ENCODE peak calls at places on chromosomes 13 and 19, in four cellular contexts. K, U, V and M are unnamed samples.
A peak's percentile ranks its signal among the peaks of the same experiment; 100 is the strongest.

GRCh38 chr19:44303976-44304568 is 753 bp downstream of the ZNF235 start:
- DNase-seq in U (peak; percentile 48), V (no peak), K (no peak), M (no peak)

GRCh38 chr13:110245421-110245899 is 61.5 kb downstream of the COL4A1 start:
- DNase-seq in V (no peak), U (no peak), K (no peak), M (peak; percentile 69)

GRCh38 chr19:42683917-42684513 is 56.3 kb downstream of the PSG3 start:
- DNase-seq in V (peak; percentile 36), K (no peak), U (peak; percentile 56), M (peak; percentile 50)

GRCh38 chr19:18521692-18522123 is at the start of gene ELL:
- DNase-seq in V (no peak), U (no peak), K (no peak), M (no peak)

GRCh38 chr19:7507884-7508283 is 8.0 kb upstream of the ZNF358 start:
- DNase-seq in V (peak; percentile 31), K (no peak), U (peak; percentile 96), M (peak; percentile 82)

GRCh38 chr13:106498571-106498970 is 36.9 kb downstream of the EFNB2 start:
- DNase-seq in K (no peak), V (no peak), U (no peak), M (no peak)

GRCh38 chr13:97856001-97856675 is 97.3 kb upstream of the IPO5 start:
- DNase-seq in V (no peak), K (peak; percentile 16), U (peak; percentile 61), M (peak; percentile 36)

GRCh38 chr19:15249912-15250634 is 17.8 kb upstream of the EPHX3 start:
- DNase-seq in V (no peak), U (no peak), K (peak; percentile 84), M (peak; percentile 95)

GRCh38 chr19:16342002-16342715 is 17.5 kb downstream of the KLF2 start:
- DNase-seq in U (no peak), V (no peak), K (peak; percentile 73), M (no peak)

GRCh38 chr13:93169980-93170379 is 56.6 kb upstream of the GPC6 start:
- DNase-seq in U (no peak), K (no peak), V (no peak), M (peak; percentile 67)

GRCh38 chr19:8231073-8231604 is 22.0 kb downstream of the CERS4 start:
- DNase-seq in K (no peak), U (no peak), V (no peak), M (no peak)

GRCh38 chr13:111414341-111414740 is 93.9 kb downstream of the TEX29 start:
- DNase-seq in K (no peak), V (no peak), U (no peak), M (no peak)

GRCh38 chr13:92553470-92554114 is 673.0 kb upstream of the GPC6 start:
- DNase-seq in V (no peak), K (no peak), U (no peak), M (no peak)

GRCh38 chr13:97018029-97018819 is 23.9 kb upstream of the OXGR1 start:
- DNase-seq in V (peak; percentile 66), U (peak; percentile 71), K (peak; percentile 20), M (peak; percentile 80)

GRCh38 chr13:108263961-108264360 is 5.6 kb upstream of the TNFSF13B start:
- DNase-seq in U (no peak), K (no peak), V (no peak), M (no peak)

GRCh38 chr19:28612275-28612769 is 600.6 kb downstream of the UQCRFS1 start:
- DNase-seq in U (no peak), V (no peak), K (no peak), M (no peak)

GRCh38 chr13:27783111-27783510 is 9.2 kb upstream of the GSX1 start:
- DNase-seq in K (no peak), V (no peak), U (peak; percentile 75), M (peak; percentile 17)

GRCh38 chr13:42215578-42216421 is 56.2 kb upstream of the AKAP11 start:
- DNase-seq in V (peak; percentile 39), U (peak; percentile 78), K (no peak), M (peak; percentile 65)

GRCh38 chr19:33194884-33195710 is 967 bp downstream of the LRP3 start:
- DNase-seq in U (peak; percentile 73), V (no peak), K (no peak), M (peak; percentile 53)

GRCh38 chr19:45632468-45633196 is 6.6 kb downstream of the EML2 start:
- DNase-seq in V (no peak), U (peak; percentile 98), K (peak; percentile 77), M (peak; percentile 91)

GRCh38 chr13:76326343-76326742 is 559.9 kb downstream of the KCTD12 start:
- DNase-seq in V (peak; percentile 74), U (no peak), K (no peak), M (no peak)

GRCh38 chr19:45969676-45970075 is 4.0 kb downstream of the NOVA2 start:
- DNase-seq in K (no peak), V (no peak), U (no peak), M (no peak)

GRCh38 chr13:61146571-61146970 is 269.1 kb downstream of the PCDH20 start:
- DNase-seq in U (no peak), V (no peak), K (no peak), M (no peak)

GRCh38 chr13:23934481-23934880 is 37.2 kb upstream of the C1QTNF9B start:
- DNase-seq in K (no peak), V (no peak), U (no peak), M (peak; percentile 33)

GRCh38 chr19:8655340-8655709 is 24.9 kb downstream of the NFILZ start:
- DNase-seq in V (peak; percentile 80), U (no peak), K (no peak), M (no peak)

GRCh38 chr13:59094149-59094548 is 1069.6 kb downstream of the DIAPH3 start:
- DNase-seq in K (no peak), V (no peak), U (no peak), M (peak; percentile 3)

GRCh38 chr13:99959538-99960230 is 11.9 kb downstream of the ZIC5 start:
- DNase-seq in U (peak; percentile 81), K (no peak), V (peak; percentile 41), M (no peak)

GRCh38 chr13:41402695-41403511 is 54.4 kb upstream of the RGCC start:
- DNase-seq in V (no peak), K (no peak), U (peak; percentile 78), M (no peak)

GRCh38 chr13:45847554-45848224 is 3.9 kb downstream of the SIAH3 start:
- DNase-seq in K (no peak), U (peak; percentile 63), V (peak; percentile 65), M (peak; percentile 17)

GRCh38 chr13:51679616-51680015 is 95.4 kb downstream of the WDFY2 start:
- DNase-seq in K (no peak), V (no peak), U (no peak), M (no peak)

GRCh38 chr13:21297452-21297851 is 121.0 kb downstream of the MRPL57 start:
- DNase-seq in K (no peak), V (no peak), U (peak; percentile 46), M (peak; percentile 8)

GRCh38 chr19:16892868-16893685 is 4.3 kb downstream of the F2RL3 start:
- DNase-seq in V (no peak), K (no peak), U (no peak), M (no peak)

GRCh38 chr13:92952161-92952560 is 274.4 kb upstream of the GPC6 start:
- DNase-seq in U (no peak), K (no peak), V (no peak), M (peak; percentile 83)

GRCh38 chr19:8505680-8506401 is 3.4 kb upstream of the PRAM1 start:
- DNase-seq in U (peak; percentile 94), K (peak; percentile 79), V (peak; percentile 55), M (peak; percentile 67)

GRCh38 chr13:36183901-36184300 is 30.5 kb downstream of the SOHLH2 start:
- DNase-seq in V (no peak), U (no peak), K (no peak), M (no peak)

DNA sequence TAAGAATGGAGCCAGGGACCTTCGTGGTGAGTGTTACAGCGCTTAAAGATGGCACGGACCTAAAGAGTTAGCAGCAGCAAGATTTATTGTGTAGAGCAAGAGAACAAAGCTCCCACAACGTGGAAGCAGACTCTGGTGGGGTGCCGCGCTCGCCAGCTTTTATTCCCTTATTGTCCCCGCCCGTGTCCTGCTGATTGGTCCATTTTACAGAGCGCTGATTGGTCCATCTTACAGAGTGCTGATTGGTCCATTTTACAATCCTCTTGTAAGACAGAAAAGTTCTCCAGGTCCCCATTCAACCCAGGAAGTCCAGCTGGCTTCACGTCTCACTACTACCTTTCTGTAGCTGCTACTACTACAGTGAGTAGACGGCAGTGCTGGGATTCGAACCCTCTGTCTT is 6.0 kb downstream of the OSCAR start:
- DNase-seq in K (no peak), U (no peak), V (no peak), M (no peak)
- H3K4me3 ChIP-seq in K (no peak overlapping the region), U (no peak overlapping the region), V (no peak overlapping the region), M (no peak overlapping the region)

GRCh38 chr19:35040826-35041547 is 534 bp upstream of the HPN start:
- DNase-seq in V (no peak), K (peak; percentile 93), U (peak; percentile 92), M (peak; percentile 48)
- H3K4me3 ChIP-seq in V (no peak overlapping the region), K (peak overlapping the region; percentile 11), U (peak overlapping the region; percentile 62), M (no peak overlapping the region)

GRCh38 chr19:23764781-23765180 is 6.1 kb upstream of the ZNF681 start:
- DNase-seq in K (no peak), U (no peak), V (no peak), M (no peak)
- H3K4me3 ChIP-seq in K (no peak overlapping the region), U (peak overlapping the region; percentile 92), V (no peak overlapping the region), M (no peak overlapping the region)

DNA sequence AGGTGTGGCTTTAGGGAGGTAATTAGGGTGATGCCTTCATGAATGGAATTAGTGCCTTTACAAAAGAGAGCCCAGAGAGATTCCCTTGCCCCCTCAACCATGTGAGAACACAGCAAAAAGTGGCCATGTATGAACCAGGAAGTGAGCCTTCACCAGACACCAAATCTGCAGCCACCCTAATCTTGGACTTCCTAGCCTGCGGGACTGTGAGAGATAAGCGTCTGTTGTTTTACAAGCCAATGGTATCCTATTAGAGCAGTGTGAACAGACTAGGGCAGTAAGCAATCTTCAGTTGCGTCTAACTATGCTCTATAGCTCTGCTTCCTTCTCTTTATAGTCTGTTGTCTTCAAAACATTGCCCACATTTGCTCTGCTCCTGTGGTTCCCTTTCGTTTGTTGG is 109.5 kb upstream of the FNDC3A start:
- DNase-seq in V (no peak), U (no peak), K (no peak), M (no peak)
- H3K4me3 ChIP-seq in V (no peak overlapping the region), U (no peak overlapping the region), K (no peak overlapping the region), M (no peak overlapping the region)

GRCh38 chr13:74227476-74228158 is 93.4 kb upstream of the KLF12 start:
- DNase-seq in K (no peak), V (no peak), U (no peak), M (no peak)
- H3K4me3 ChIP-seq in K (no peak overlapping the region), V (no peak overlapping the region), U (no peak overlapping the region), M (no peak overlapping the region)